ENCODE peak calls at places on chromosomes 4 and X, in five cellular contexts. One of them, this sample, is unnamed.

GRCh38 chr4:183971938-183972490 is 66.9 kb downstream of the STOX2 start:
- DNase-seq in hypothalamus: peak; percentile 59
- DNase-seq in tibial nerve: no peak
- DNase-seq in cardiac fibroblast: no peak
- DNase-seq in dorsolateral prefrontal cortex: peak; percentile 62
- DNase-seq in this sample: no peak

GRCh38 chr4:158446106-158446505 is 75.6 kb upstream of the RXFP1 start:
- DNase-seq in hypothalamus: no peak
- DNase-seq in tibial nerve: no peak
- DNase-seq in dorsolateral prefrontal cortex: no peak
- DNase-seq in cardiac fibroblast: peak; percentile 96
- DNase-seq in this sample: no peak

GRCh38 chr4:117225441-117225840 is 140.1 kb upstream of the TRAM1L1 start:
- DNase-seq in hypothalamus: no peak
- DNase-seq in dorsolateral prefrontal cortex: no peak
- DNase-seq in tibial nerve: no peak
- DNase-seq in cardiac fibroblast: no peak
- DNase-seq in this sample: no peak

GRCh38 chr4:71498624-71499023 is 159.8 kb downstream of the SLC4A4 start:
- DNase-seq in dorsolateral prefrontal cortex: no peak
- DNase-seq in cardiac fibroblast: no peak
- DNase-seq in tibial nerve: no peak
- DNase-seq in hypothalamus: no peak
- DNase-seq in this sample: no peak

GRCh38 chr4:2266181-2266580 is 4.3 kb upstream of the MXD4 start:
- DNase-seq in dorsolateral prefrontal cortex: no peak
- DNase-seq in cardiac fibroblast: peak; percentile 41
- DNase-seq in tibial nerve: peak; percentile 48
- DNase-seq in hypothalamus: peak; percentile 71
- DNase-seq in this sample: no peak

GRCh38 chr4:100982345-100982744 is 365.0 kb downstream of the PPP3CA start:
- DNase-seq in dorsolateral prefrontal cortex: no peak
- DNase-seq in hypothalamus: no peak
- DNase-seq in tibial nerve: no peak
- DNase-seq in cardiac fibroblast: peak; percentile 50
- DNase-seq in this sample: no peak

GRCh38 chr4:74095482-74095881 is 3.5 kb downstream of the CXCL2 start:
- DNase-seq in cardiac fibroblast: peak; percentile 51
- DNase-seq in hypothalamus: no peak
- DNase-seq in tibial nerve: no peak
- DNase-seq in dorsolateral prefrontal cortex: no peak
- DNase-seq in this sample: no peak

GRCh38 chr4:88255111-88255510 is 29.2 kb downstream of the PPM1K start:
- DNase-seq in dorsolateral prefrontal cortex: no peak
- DNase-seq in tibial nerve: no peak
- DNase-seq in cardiac fibroblast: no peak
- DNase-seq in hypothalamus: no peak
- DNase-seq in this sample: no peak

GRCh38 chr4:176794151-176794550 is 1.4 kb upstream of the VEGFC start:
- DNase-seq in dorsolateral prefrontal cortex: no peak
- DNase-seq in hypothalamus: no peak
- DNase-seq in tibial nerve: no peak
- DNase-seq in cardiac fibroblast: peak; percentile 96
- DNase-seq in this sample: no peak

GRCh38 chrX:21781976-21782375 is 24.1 kb upstream of the SMPX start:
- DNase-seq in tibial nerve: no peak
- DNase-seq in hypothalamus: no peak
- DNase-seq in cardiac fibroblast: no peak
- DNase-seq in dorsolateral prefrontal cortex: no peak
- DNase-seq in this sample: no peak

GRCh38 chrX:148457279-148457678 is 43.1 kb upstream of the AFF2 start:
- DNase-seq in dorsolateral prefrontal cortex: no peak
- DNase-seq in tibial nerve: no peak
- DNase-seq in hypothalamus: no peak
- DNase-seq in cardiac fibroblast: no peak
- DNase-seq in this sample: no peak

GRCh38 chr4:20028694-20029093 is 223.0 kb upstream of the SLIT2 start:
- DNase-seq in tibial nerve: no peak
- DNase-seq in cardiac fibroblast: peak; percentile 76
- DNase-seq in hypothalamus: no peak
- DNase-seq in dorsolateral prefrontal cortex: no peak
- DNase-seq in this sample: no peak

This sample was measured in hippocampal formation.